ENCODE peak calls at places on chromosomes 3 and 15, in seven cellular contexts. P, J, Z, E, R, O and B are unnamed samples.

GRCh38 chr3:51943451-51944391 is 1.6 kb downstream of the PARP3 start:
- DNase-seq in P (no peak), J (no peak), Z (no peak), E (no peak), R (no peak), O (no peak), B (no peak)

GRCh38 chr15:31456329-31457060 is 129.9 kb downstream of the KLF13 start:
- DNase-seq in P (no peak), J (no peak), Z (no peak), E (no peak), R (no peak), O (no peak), B (no peak)

GRCh38 chr3:56197259-56197965 is 270.9 kb downstream of the ERC2 start:
- DNase-seq in P (no peak), J (no peak), Z (no peak), E (no peak), R (no peak), O (no peak), B (no peak)

GRCh38 chr15:57375827-57376694 is at the start of gene CGNL1:
- DNase-seq in P (peak), J (no peak), Z (peak), E (no peak), R (no peak), O (peak), B (no peak)

GRCh38 chr3:192929755-192930491 is 12.3 kb upstream of the MB21D2 start:
- DNase-seq in P (no peak), J (no peak), Z (no peak), E (no peak), R (no peak), O (no peak), B (no peak)

GRCh38 chr3:188939799-188940198 is 232.0 kb upstream of the TPRG1 start:
- DNase-seq in P (no peak), J (no peak), Z (no peak), E (no peak), R (no peak), O (no peak), B (no peak)

GRCh38 chr3:148600440-148600839 is 97.3 kb upstream of the AGTR1 start:
- DNase-seq in P (no peak), J (no peak), Z (no peak), E (no peak), R (no peak), O (peak), B (no peak)

GRCh38 chr3:48598323-48599076 is 3.4 kb upstream of the COL7A1 start:
- DNase-seq in P (no peak), J (no peak), Z (no peak), E (no peak), R (no peak), O (no peak), B (no peak)

GRCh38 chr3:157981819-157982218 is 124.4 kb downstream of the SHOX2 start:
- DNase-seq in P (no peak), J (no peak), Z (no peak), E (no peak), R (peak), O (no peak), B (no peak)

GRCh38 chr3:44642337-44642736 is 6.2 kb upstream of the ZNF35 start:
- DNase-seq in P (no peak), J (no peak), Z (no peak), E (no peak), R (no peak), O (no peak), B (no peak)

GRCh38 chr3:100468676-100469075 is 23.7 kb upstream of the TMEM45A start:
- DNase-seq in P (no peak), J (no peak), Z (no peak), E (no peak), R (no peak), O (no peak), B (no peak)

GRCh38 chr3:141366285-141367037 is 1.8 kb upstream of the ZBTB38 start:
- DNase-seq in P (peak), J (peak), Z (no peak), E (no peak), R (no peak), O (peak), B (no peak)

GRCh38 chr15:92878593-92879053 is 21.5 kb upstream of the CHD2 start:
- DNase-seq in P (peak), J (no peak), Z (no peak), E (no peak), R (no peak), O (no peak), B (no peak)

GRCh38 chr15:65067645-65068416 is at the start of gene RASL12:
- DNase-seq in P (peak), J (no peak), Z (peak), E (no peak), R (no peak), O (no peak), B (peak)

GRCh38 chr15:92140802-92141201 is 252.9 kb upstream of the ST8SIA2 start:
- DNase-seq in P (no peak), J (no peak), Z (no peak), E (no peak), R (no peak), O (no peak), B (no peak)

GRCh38 chr15:23083115-23083514 is 43.7 kb upstream of the TUBGCP5 start:
- DNase-seq in P (no peak), J (no peak), Z (no peak), E (no peak), R (no peak), O (no peak), B (no peak)

GRCh38 chr3:54891540-54891897 is 36.3 kb downstream of the LRTM1 start:
- DNase-seq in P (peak), J (no peak), Z (peak), E (no peak), R (peak), O (peak), B (peak)

GRCh38 chr15:70494861-70495571 is 268.3 kb downstream of the UACA start:
- DNase-seq in P (no peak), J (no peak), Z (peak), E (no peak), R (peak), O (peak), B (no peak)

DNA sequence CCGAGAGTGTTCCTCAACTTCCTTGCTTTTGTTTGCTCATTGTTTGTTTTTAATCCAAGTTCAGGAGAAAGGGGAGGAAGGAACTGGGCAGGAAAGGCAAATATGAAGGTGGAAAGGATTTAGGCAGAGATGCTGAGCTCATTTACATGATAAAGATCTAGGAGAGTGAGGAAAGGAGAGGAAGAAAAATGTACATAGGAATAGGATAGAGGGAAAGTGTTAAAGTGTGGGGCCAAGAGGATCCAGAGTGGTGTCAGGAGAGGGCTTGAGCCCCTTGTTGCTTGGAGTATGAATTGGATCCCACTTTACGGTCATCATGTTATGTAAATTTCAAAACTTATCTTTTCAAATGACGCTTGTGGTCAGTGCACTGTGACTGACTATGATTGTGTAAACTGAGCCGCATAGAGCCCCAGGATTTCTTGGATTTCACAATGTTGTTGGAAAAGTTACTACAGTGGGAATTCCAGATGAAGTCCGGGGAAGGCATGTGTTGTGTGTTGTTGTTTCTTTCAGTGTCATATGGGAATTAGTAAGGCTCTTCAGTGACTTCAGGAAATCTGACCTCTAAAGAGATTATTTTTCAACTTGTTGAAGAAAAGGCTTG is 15.0 kb upstream of the PLD1 start:
- DNase-seq in P (no peak), J (no peak), Z (no peak), E (no peak), R (no peak), O (peak), B (no peak)
- TF ChIP-seq SIN3A in P (no peak), J (no peak), Z (no peak), E (no peak), R (no peak), O (no peak), B (no peak)

GRCh38 chr15:71748327-71748726 is 62.0 kb upstream of the NR2E3 start:
- DNase-seq in P (no peak), J (peak), Z (no peak), E (no peak), R (no peak), O (no peak), B (no peak)
- TF ChIP-seq SIN3A in P (no peak), J (no peak), Z (no peak), E (no peak), R (no peak), O (no peak), B (no peak)

GRCh38 chr3:53846134-53846850 is at the start of the genes CHDH and IL17RB:
- DNase-seq in P (peak), J (peak), Z (peak), E (no peak), R (no peak), O (peak), B (no peak)
- TF ChIP-seq SIN3A in P (no peak), J (no peak), Z (no peak), E (no peak), R (no peak), O (peak), B (peak)

GRCh38 chr3:49716169-49716568 is 3.3 kb downstream of the AMIGO3 start:
- DNase-seq in P (no peak), J (no peak), Z (peak), E (no peak), R (no peak), O (no peak), B (no peak)

GRCh38 chr3:49717539-49718418 is 1.7 kb downstream of the AMIGO3 start:
- DNase-seq in P (no peak), J (no peak), Z (peak), E (no peak), R (no peak), O (no peak), B (no peak)

GRCh38 chr3:49716691-49717538 is 2.6 kb downstream of the AMIGO3 start:
- DNase-seq in P (no peak), J (no peak), Z (peak), E (no peak), R (no peak), O (no peak), B (no peak)

GRCh38 chr3:49714728-49715550 is 4.5 kb downstream of the AMIGO3 start:
- DNase-seq in P (no peak), J (no peak), Z (no peak), E (no peak), R (no peak), O (no peak), B (no peak)

GRCh38 chr3:49715611-49716121 is 3.8 kb downstream of the AMIGO3 start:
- DNase-seq in P (no peak), J (no peak), Z (peak), E (no peak), R (no peak), O (no peak), B (no peak)
- TF ChIP-seq SIN3A in P (no peak), J (no peak), Z (no peak), E (no peak), R (no peak), O (no peak), B (no peak)

DNA sequence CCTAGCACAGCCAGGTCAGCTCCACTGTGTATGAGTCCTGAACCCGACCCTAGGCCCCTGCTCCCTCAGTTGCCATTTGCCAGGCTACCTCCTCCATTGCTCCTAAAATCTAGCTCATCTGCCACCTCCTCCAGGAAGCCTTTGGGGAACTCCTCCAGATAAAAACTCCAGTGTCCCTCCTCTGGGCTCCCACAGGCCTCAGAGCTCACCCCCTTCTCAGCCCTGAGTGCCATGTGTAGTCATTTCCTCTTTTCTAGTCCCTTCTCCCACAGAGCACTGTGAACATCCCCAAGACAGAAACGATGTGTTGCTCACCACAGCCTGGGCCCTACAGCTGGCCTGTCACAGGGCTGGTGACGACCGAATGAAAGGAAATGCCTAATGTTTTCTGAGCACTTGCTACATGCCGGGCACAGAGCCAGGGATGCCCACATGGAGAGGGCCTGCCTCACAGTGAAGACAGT is 61.0 kb downstream of the IQSEC1 start:
- DNase-seq in P (no peak), J (no peak), Z (no peak), E (peak), R (no peak), O (no peak), B (no peak)
- TF ChIP-seq SIN3A in P (no peak), J (no peak), Z (no peak), E (no peak), R (no peak), O (no peak), B (no peak)

GRCh38 chr3:104132566-104132997 is 1234.1 kb upstream of the ALCAM start:
- DNase-seq in P (no peak), J (no peak), Z (peak), E (no peak), R (no peak), O (no peak), B (no peak)
- TF ChIP-seq SIN3A in P (no peak), J (no peak), Z (no peak), E (no peak), R (no peak), O (no peak), B (no peak)

GRCh38 chr15:73983773-73984172 is 8.3 kb downstream of the STOML1 start:
- DNase-seq in P (no peak), J (no peak), Z (no peak), E (no peak), R (no peak), O (no peak), B (no peak)

GRCh38 chr15:73984208-73984979 is 7.7 kb downstream of the STOML1 start:
- DNase-seq in P (no peak), J (no peak), Z (no peak), E (no peak), R (no peak), O (no peak), B (no peak)

GRCh38 chr15:73986776-73987056 is 5.4 kb downstream of the STOML1 start:
- DNase-seq in P (no peak), J (no peak), Z (no peak), E (no peak), R (no peak), O (no peak), B (no peak)

GRCh38 chr15:73986055-73986775 is 5.9 kb downstream of the STOML1 start:
- DNase-seq in P (no peak), J (no peak), Z (peak), E (no peak), R (no peak), O (no peak), B (no peak)

DNA sequence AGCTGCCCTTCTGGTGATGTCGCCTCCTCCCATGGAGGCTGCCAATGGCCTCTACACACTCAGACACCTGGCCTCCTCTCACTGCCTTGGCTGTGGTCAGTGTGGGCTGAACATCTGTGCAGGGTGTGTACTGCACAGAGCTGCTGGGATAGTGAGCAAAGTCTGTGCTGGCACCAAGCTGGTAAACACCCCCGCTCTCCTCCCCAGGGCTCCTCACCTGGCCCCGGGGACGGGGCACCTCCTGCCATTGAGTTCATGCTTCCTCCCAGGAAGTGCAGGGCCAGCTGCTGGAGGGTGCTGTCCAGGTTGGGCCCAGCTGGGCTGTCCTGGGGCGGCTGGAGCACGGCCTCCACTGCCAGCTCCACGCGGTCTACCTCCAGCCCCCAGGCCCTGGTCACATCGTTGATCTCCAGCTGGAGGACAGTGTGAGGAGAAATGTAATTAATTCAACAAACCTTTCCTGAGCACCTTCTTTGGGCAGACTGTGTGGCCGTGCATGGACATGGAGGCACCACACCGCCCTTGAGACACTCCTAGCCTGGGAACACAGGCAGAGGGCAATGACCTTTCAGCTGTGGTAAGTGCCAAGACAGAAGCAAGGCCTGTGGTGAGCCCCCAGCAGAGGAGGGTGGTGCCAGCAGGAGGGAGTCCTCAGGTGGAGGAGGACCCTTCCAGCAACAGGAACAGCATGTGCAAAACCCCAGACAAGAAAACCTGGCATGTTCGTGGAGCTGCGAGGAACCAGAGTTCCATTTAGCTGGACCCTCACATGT is 6.8 kb downstream of the STOML1 start:
- DNase-seq in P (no peak), J (no peak), Z (no peak), E (no peak), R (no peak), O (no peak), B (no peak)
- TF ChIP-seq SIN3A in P (no peak), J (no peak), Z (no peak), E (no peak), R (no peak), O (no peak), B (no peak)

GRCh38 chr15:73632670-73633058 is 525 bp downstream of the NPTN start:
- DNase-seq in P (no peak), J (no peak), Z (no peak), E (no peak), R (no peak), O (no peak), B (no peak)
- TF ChIP-seq SIN3A in P (no peak), J (no peak), Z (no peak), E (no peak), R (no peak), O (no peak), B (no peak)